ENCODE peak calls at places on chromosome X, in six cellular contexts. One of them, this sample, is unnamed.

GRCh38 chrX:120015145-120016067 is 62.1 kb downstream of the RHOXF2B start:
- DNase-seq in RPMI7951: no peak
- DNase-seq in AG04449: no peak
- DNase-seq in nucleus accumbens: no peak
- DNase-seq in NCI-H510A: peak
- DNase-seq in EH: no peak
- DNase-seq in this sample: no peak

GRCh38 chrX:121308276-121308805 is 260.9 kb downstream of the GLUD2 start:
- DNase-seq in RPMI7951: peak
- DNase-seq in AG04449: peak
- DNase-seq in nucleus accumbens: peak
- DNase-seq in NCI-H510A: peak
- DNase-seq in EH: peak
- DNase-seq in this sample: no peak

GRCh38 chrX:113959912-113960626 is 623.8 kb upstream of the HTR2C start:
- DNase-seq in RPMI7951: no peak
- DNase-seq in AG04449: no peak
- DNase-seq in nucleus accumbens: no peak
- DNase-seq in NCI-H510A: no peak
- DNase-seq in EH: no peak
- DNase-seq in this sample: no peak

GRCh38 chrX:10159069-10159468 is 2.3 kb downstream of the CLCN4 start:
- DNase-seq in RPMI7951: no peak
- DNase-seq in AG04449: no peak
- DNase-seq in nucleus accumbens: no peak
- DNase-seq in NCI-H510A: no peak
- DNase-seq in EH: no peak
- DNase-seq in this sample: no peak

GRCh38 chrX:44974462-44974861 is 101.5 kb downstream of the KDM6A start:
- DNase-seq in RPMI7951: peak
- DNase-seq in AG04449: no peak
- DNase-seq in nucleus accumbens: no peak
- DNase-seq in NCI-H510A: no peak
- DNase-seq in EH: peak
- DNase-seq in this sample: no peak

GRCh38 chrX:154352466-154352865 is 22.0 kb downstream of the FLNA start:
- DNase-seq in RPMI7951: no peak
- DNase-seq in AG04449: no peak
- DNase-seq in nucleus accumbens: no peak
- DNase-seq in NCI-H510A: no peak
- DNase-seq in EH: peak
- DNase-seq in this sample: no peak

GRCh38 chrX:129877401-129877800 is 28.6 kb upstream of the UTP14A start:
- DNase-seq in RPMI7951: peak
- DNase-seq in AG04449: no peak
- DNase-seq in nucleus accumbens: no peak
- DNase-seq in NCI-H510A: no peak
- DNase-seq in EH: no peak
- DNase-seq in this sample: no peak

GRCh38 chrX:129091097-129091496 is 432.2 kb downstream of the SMARCA1 start:
- DNase-seq in RPMI7951: no peak
- DNase-seq in AG04449: no peak
- DNase-seq in nucleus accumbens: no peak
- DNase-seq in NCI-H510A: no peak
- DNase-seq in EH: no peak
- DNase-seq in this sample: no peak

GRCh38 chrX:16699389-16699788 is 13.1 kb downstream of the CTPS2 start:
- DNase-seq in RPMI7951: no peak
- DNase-seq in AG04449: no peak
- DNase-seq in nucleus accumbens: no peak
- DNase-seq in NCI-H510A: no peak
- DNase-seq in EH: no peak
- DNase-seq in this sample: no peak

GRCh38 chrX:75278991-75279390 is 5.1 kb downstream of the UPRT start:
- DNase-seq in RPMI7951: no peak
- DNase-seq in AG04449: no peak
- DNase-seq in nucleus accumbens: no peak
- DNase-seq in NCI-H510A: no peak
- DNase-seq in EH: no peak
- DNase-seq in this sample: no peak

GRCh38 chrX:110944323-110944761 is 148.7 kb upstream of the CHRDL1 start:
- DNase-seq in RPMI7951: no peak
- DNase-seq in AG04449: no peak
- DNase-seq in nucleus accumbens: peak
- DNase-seq in NCI-H510A: peak
- DNase-seq in EH: no peak
- DNase-seq in this sample: no peak

GRCh38 chrX:39162322-39162721 is 361.1 kb downstream of the MID1IP1 start:
- DNase-seq in RPMI7951: peak
- DNase-seq in AG04449: no peak
- DNase-seq in nucleus accumbens: peak
- DNase-seq in NCI-H510A: no peak
- DNase-seq in EH: no peak
- DNase-seq in this sample: no peak

GRCh38 chrX:100731441-100732281 is at the start of gene SYTL4:
- DNase-seq in RPMI7951: no peak
- DNase-seq in AG04449: no peak
- DNase-seq in nucleus accumbens: no peak
- DNase-seq in NCI-H510A: no peak
- DNase-seq in EH: peak
- DNase-seq in this sample: no peak

GRCh38 chrX:147550217-147550616 is 361.5 kb upstream of the FMR1 start:
- DNase-seq in RPMI7951: no peak
- DNase-seq in AG04449: no peak
- DNase-seq in nucleus accumbens: no peak
- DNase-seq in NCI-H510A: no peak
- DNase-seq in EH: no peak
- DNase-seq in this sample: no peak

GRCh38 chrX:107000013-107000515 is at the start of gene MORC4:
- DNase-seq in RPMI7951: peak
- DNase-seq in AG04449: peak
- DNase-seq in nucleus accumbens: peak
- DNase-seq in NCI-H510A: peak
- DNase-seq in EH: peak
- DNase-seq in this sample: peak

GRCh38 chrX:55072286-55072685 is 2.5 kb upstream of the PAGE2B start:
- DNase-seq in RPMI7951: no peak
- DNase-seq in AG04449: no peak
- DNase-seq in nucleus accumbens: no peak
- DNase-seq in NCI-H510A: no peak
- DNase-seq in EH: no peak
- DNase-seq in this sample: no peak

GRCh38 chrX:27808226-27808625 is 436 bp downstream of the MAGEB10 start:
- DNase-seq in RPMI7951: no peak
- DNase-seq in AG04449: no peak
- DNase-seq in nucleus accumbens: no peak
- DNase-seq in NCI-H510A: no peak
- DNase-seq in EH: no peak
- DNase-seq in this sample: no peak

GRCh38 chrX:136395271-136395670 is 92.5 kb upstream of the BRS3 start:
- DNase-seq in RPMI7951: no peak
- DNase-seq in AG04449: no peak
- DNase-seq in nucleus accumbens: no peak
- DNase-seq in NCI-H510A: no peak
- DNase-seq in EH: peak
- DNase-seq in this sample: no peak

GRCh38 chrX:143988356-143988755 is 104.5 kb downstream of the UBE2NL start:
- DNase-seq in RPMI7951: no peak
- DNase-seq in AG04449: no peak
- DNase-seq in nucleus accumbens: no peak
- DNase-seq in NCI-H510A: no peak
- DNase-seq in EH: no peak
- DNase-seq in this sample: no peak

GRCh38 chrX:97882306-97882705 is 998.6 kb downstream of the RPA4 start:
- DNase-seq in RPMI7951: no peak
- DNase-seq in AG04449: no peak
- DNase-seq in nucleus accumbens: no peak
- DNase-seq in NCI-H510A: no peak
- DNase-seq in EH: peak
- DNase-seq in this sample: no peak

GRCh38 chrX:121570072-121570841 is 522.8 kb downstream of the GLUD2 start:
- DNase-seq in RPMI7951: peak
- DNase-seq in AG04449: no peak
- DNase-seq in nucleus accumbens: no peak
- DNase-seq in NCI-H510A: no peak
- DNase-seq in EH: peak
- DNase-seq in this sample: no peak

This sample was measured in NCI-H2029 treated with DMSO at 0.1 percent for 48 hours.